ENCODE peak calls at places on chromosomes 3 and 15, in nine cellular contexts. V is epithelial cell of proximal tubule; H is ascending aorta; W is cardiac fibroblast; N is bronchial epithelial cell; Y is NB4; D is CD4-positive, CD25-positive, alpha-beta regulatory T cell; C is neuronal stem cell; K is skeletal muscle cell. R is an unnamed sample.

GRCh38 chr3:22923686-22924085 is 279.4 kb upstream of the UBE2E2 start:
- DNase-seq in H (no peak), D (no peak), V (no peak), C (no peak), W (peak), Y (no peak), K (no peak), N (no peak), R (no peak)

GRCh38 chr3:94374439-94375161 is 311.7 kb downstream of the NSUN3 start:
- DNase-seq in N (no peak), V (no peak), K (no peak), C (no peak), W (no peak), H (no peak), Y (no peak), D (no peak), R (no peak)

GRCh38 chr15:60005352-60006202 is 1.5 kb downstream of the FOXB1 start:
- DNase-seq in W (no peak), V (no peak), H (no peak), Y (no peak), N (no peak), K (no peak), D (peak), C (no peak), R (no peak)

GRCh38 chr3:158725348-158725966 is 6.8 kb downstream of the RARRES1 start:
- DNase-seq in K (peak), C (no peak), V (peak), Y (no peak), H (no peak), W (peak), D (no peak), N (peak), R (peak)

GRCh38 chr15:99322643-99323405 is 71.5 kb downstream of the LRRC28 start:
- DNase-seq in V (no peak), H (no peak), W (peak), C (no peak), K (no peak), D (no peak), Y (no peak), N (peak), R (no peak)

GRCh38 chr15:85494035-85494793 is 113.8 kb downstream of the AKAP13 start:
- DNase-seq in D (no peak), W (peak), Y (no peak), C (no peak), N (peak), K (peak), H (no peak), V (peak), R (peak)

GRCh38 chr15:43463542-43463941 is 29.4 kb downstream of the TP53BP1 start:
- DNase-seq in H (no peak), D (no peak), W (peak), K (no peak), V (no peak), Y (peak), N (no peak), C (no peak), R (no peak)

GRCh38 chr3:81909756-81910155 is 148.3 kb upstream of the GBE1 start:
- DNase-seq in D (no peak), C (no peak), Y (no peak), K (no peak), W (no peak), H (no peak), N (no peak), V (no peak), R (no peak)

GRCh38 chr3:161150001-161150525 is 44.9 kb upstream of the B3GALNT1 start:
- DNase-seq in C (no peak), K (no peak), D (no peak), N (no peak), H (no peak), V (no peak), W (peak), Y (no peak), R (no peak)

GRCh38 chr15:31401282-31401681 is 74.6 kb downstream of the KLF13 start:
- DNase-seq in N (no peak), K (no peak), C (no peak), H (no peak), W (no peak), V (no peak), D (no peak), Y (no peak), R (no peak)

GRCh38 chr3:39668420-39668819 is 141.0 kb upstream of the MYRIP start:
- DNase-seq in Y (peak), C (peak), K (peak), N (peak), W (peak), D (peak), V (peak), H (no peak), R (peak)

GRCh38 chr3:51988286-51989146 is 5.2 kb downstream of the ACY1 start:
- DNase-seq in V (no peak), N (no peak), C (no peak), H (no peak), D (no peak), K (no peak), Y (no peak), W (no peak), R (no peak)

GRCh38 chr3:104763007-104763406 is 603.7 kb upstream of the ALCAM start:
- DNase-seq in H (no peak), N (no peak), V (peak), C (peak), Y (no peak), K (no peak), W (peak), D (no peak), R (peak)

GRCh38 chr15:29997499-29997898 is 85.3 kb upstream of the GOLGA8J start:
- DNase-seq in W (no peak), Y (no peak), N (no peak), H (no peak), D (no peak), K (no peak), C (no peak), V (no peak), R (no peak)

GRCh38 chr3:12996181-12996506 is 77.1 kb downstream of the IQSEC1 start:
- DNase-seq in C (no peak), N (no peak), W (no peak), Y (no peak), V (no peak), H (no peak), K (no peak), D (no peak), R (no peak)

GRCh38 chr3:79067734-79068133 is 700.1 kb downstream of the ROBO1 start:
- DNase-seq in N (no peak), V (no peak), K (no peak), W (no peak), C (no peak), H (no peak), Y (no peak), D (no peak), R (no peak)

GRCh38 chr15:72342385-72342784 is 22.4 kb upstream of the CELF6 start:
- DNase-seq in Y (peak), H (no peak), K (no peak), D (peak), V (no peak), W (peak), C (no peak), N (peak), R (no peak)

GRCh38 chr3:86733257-86733656 is 257.7 kb downstream of the VGLL3 start:
- DNase-seq in V (no peak), Y (no peak), W (no peak), N (no peak), K (no peak), D (no peak), C (no peak), H (no peak), R (no peak)

GRCh38 chr3:195580733-195581443 is 2.9 kb downstream of the APOD start:
- DNase-seq in W (peak), C (no peak), D (no peak), Y (no peak), K (peak), N (peak), H (no peak), V (no peak), R (peak)

GRCh38 chr15:39907216-39907615 is 12.8 kb downstream of the GPR176 start:
- DNase-seq in W (no peak), K (no peak), H (no peak), Y (no peak), C (no peak), N (no peak), V (no peak), D (no peak), R (no peak)

GRCh38 chr3:38843898-38844297 is 27.9 kb upstream of the SCN10A start:
- DNase-seq in Y (peak), W (peak), D (peak), V (no peak), H (no peak), K (no peak), N (peak), C (peak), R (no peak)

GRCh38 chr3:11244131-11244677 is 28.0 kb upstream of the ATG7 start:
- DNase-seq in C (no peak), N (peak), D (no peak), V (no peak), Y (no peak), H (no peak), W (peak), K (no peak), R (no peak)

GRCh38 chr15:42553549-42553948 is 4.9 kb downstream of the HAUS2 start:
- DNase-seq in W (no peak), D (no peak), H (no peak), C (no peak), N (no peak), Y (no peak), V (no peak), K (no peak), R (no peak)

GRCh38 chr3:52781741-52782140 is 4.3 kb downstream of the ITIH1 start:
- DNase-seq in D (no peak), W (no peak), V (no peak), N (no peak), C (no peak), H (no peak), Y (no peak), K (no peak), R (no peak)

GRCh38 chr3:42080452-42080872 is 10.7 kb upstream of the TRAK1 start:
- DNase-seq in Y (peak), K (no peak), H (no peak), N (peak), D (peak), W (peak), C (no peak), V (no peak), R (no peak)

GRCh38 chr3:44939581-44940036 is 36.4 kb downstream of the ZDHHC3 start:
- DNase-seq in H (no peak), W (peak), K (no peak), C (no peak), D (no peak), Y (no peak), N (no peak), V (no peak), R (no peak)

GRCh38 chr15:60584355-60585023 is 105.5 kb upstream of the ICE2 start:
- DNase-seq in C (no peak), W (peak), N (peak), D (peak), Y (no peak), H (no peak), K (no peak), V (no peak), R (no peak)

GRCh38 chr15:64349375-64349774 is 6.6 kb downstream of the CSNK1G1 start:
- DNase-seq in H (no peak), Y (no peak), D (no peak), C (no peak), W (no peak), N (no peak), V (no peak), K (no peak), R (no peak)

GRCh38 chr3:45140392-45140791 is 5.8 kb downstream of the CDCP1 start:
- DNase-seq in V (no peak), W (peak), C (no peak), K (no peak), Y (no peak), H (peak), N (peak), D (no peak), R (no peak)

GRCh38 chr15:64905119-64905831 is 6.4 kb upstream of the ANKDD1A start:
- DNase-seq in K (no peak), W (peak), H (no peak), C (peak), D (peak), N (peak), Y (peak), V (no peak), R (no peak)

GRCh38 chr15:64507293-64507802 is 47.0 kb downstream of the ZNF609 start:
- DNase-seq in V (peak), W (peak), H (peak), D (peak), N (peak), Y (peak), C (no peak), K (peak), R (peak)

GRCh38 chr3:171028779-171029232 is 2.3 kb upstream of the SLC2A2 start:
- DNase-seq in K (peak), N (peak), W (peak), C (no peak), D (no peak), H (no peak), V (peak), Y (no peak), R (peak)
- H3K4me3 ChIP-seq in K (peak), N (peak), W (peak), C (peak), D (no peak), H (peak), V (peak), Y (no peak), R (peak)

GRCh38 chr15:100337422-100338044 is 4.2 kb downstream of the ADAMTS17 start:
- DNase-seq in D (no peak), C (no peak), K (no peak), W (no peak), V (no peak), H (no peak), N (no peak), Y (no peak), R (no peak)

GRCh38 chr15:100338247-100338646 is 3.5 kb downstream of the ADAMTS17 start:
- DNase-seq in D (no peak), Y (no peak), N (no peak), K (no peak), C (no peak), W (no peak), H (no peak), V (no peak), R (no peak)

GRCh38 chr15:100340721-100341661 is 784 bp downstream of the ADAMTS17 start:
- DNase-seq in K (no peak), N (no peak), Y (no peak), H (no peak), C (no peak), W (no peak), D (peak), V (no peak), R (no peak)

GRCh38 chr15:100339999-100340398 is 1.8 kb downstream of the ADAMTS17 start:
- DNase-seq in Y (no peak), H (no peak), D (no peak), K (no peak), N (no peak), C (no peak), V (no peak), W (no peak), R (no peak)

DNA sequence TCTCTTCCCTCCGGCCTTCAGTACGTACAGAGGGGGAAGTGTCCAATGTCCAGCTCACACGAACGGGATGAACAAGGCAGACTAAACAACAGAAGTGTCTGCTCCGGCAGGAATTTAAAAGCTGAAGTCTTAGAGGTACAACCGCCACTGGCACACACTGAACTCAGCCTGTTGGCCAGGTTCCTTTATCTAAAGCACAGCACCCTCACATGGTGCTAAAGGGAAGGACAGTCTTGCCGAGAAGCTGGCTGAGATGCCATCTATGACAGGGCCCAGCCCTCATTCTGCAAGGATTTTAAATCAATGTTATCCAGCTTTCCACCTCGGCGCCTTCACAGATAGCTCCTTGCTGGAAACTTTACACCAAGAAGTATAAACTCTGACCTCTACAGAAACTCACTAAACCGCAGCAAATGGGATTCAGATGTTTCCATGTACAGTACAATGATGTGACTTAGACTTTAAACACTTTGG is 2.8 kb downstream of the ADAMTS17 start:
- DNase-seq in D (peak), V (no peak), C (peak), N (peak), W (peak), Y (peak), H (no peak), K (no peak), R (no peak)
- H3K4me3 ChIP-seq in D (no peak), V (no peak), C (no peak), N (no peak), W (no peak), Y (no peak), H (peak), K (no peak), R (no peak)

DNA sequence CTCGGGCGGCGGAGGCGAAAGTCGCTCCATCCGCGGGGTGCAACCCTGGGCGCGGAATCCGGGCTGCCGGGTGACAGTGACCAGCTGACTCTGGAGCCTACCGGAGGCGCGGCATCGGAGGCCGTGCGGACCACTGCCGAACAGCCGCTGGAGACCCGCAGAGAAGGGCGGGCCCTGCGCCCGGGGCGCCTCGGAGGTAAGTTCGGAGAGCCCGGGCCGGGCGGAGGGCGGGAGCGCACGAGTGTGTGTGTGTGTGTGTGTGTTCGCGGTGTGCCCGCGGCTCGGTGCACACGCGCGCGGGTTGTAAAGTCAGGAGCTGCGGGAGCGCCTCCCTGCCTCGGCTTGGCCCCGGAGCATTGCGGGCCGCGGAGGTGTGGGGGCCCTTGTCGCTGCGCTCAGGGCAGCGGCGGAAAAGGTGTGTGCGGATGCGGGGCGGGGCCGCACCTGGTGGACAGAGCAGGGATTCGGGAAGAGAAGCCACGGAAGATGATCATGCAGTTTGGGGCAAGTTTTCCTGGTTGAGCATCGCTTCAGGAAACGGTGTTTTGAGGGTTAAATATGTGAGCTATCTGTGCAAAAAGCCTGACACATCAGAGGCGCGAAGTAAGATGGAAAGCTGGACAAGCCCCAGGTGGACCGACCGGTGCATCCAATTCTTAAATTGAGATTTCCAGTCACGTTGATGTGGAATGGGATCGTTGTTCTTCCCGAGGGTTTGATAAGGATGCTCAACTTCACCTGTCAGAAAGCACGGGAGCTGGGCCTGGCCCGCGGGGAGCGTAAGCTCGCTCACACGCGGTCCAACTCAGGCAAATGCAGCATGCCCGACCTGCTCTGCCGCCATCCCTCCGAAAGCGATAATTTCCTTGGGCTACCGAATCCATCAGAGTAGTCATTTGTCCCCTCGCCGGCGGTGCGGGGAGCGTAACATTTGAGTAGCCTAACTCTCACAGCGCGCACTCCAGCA is 492 bp downstream of the MINAR1 start:
- DNase-seq in W (no peak), D (peak), H (no peak), C (no peak), N (no peak), Y (no peak), K (no peak), V (no peak), R (no peak)
- H3K4me3 ChIP-seq in W (peak), D (no peak), H (peak), C (peak), N (peak), Y (no peak), K (peak), V (peak), R (peak)

GRCh38 chr3:112424394-112424793 is 74.9 kb downstream of the BTLA start:
- DNase-seq in K (no peak), N (no peak), D (no peak), V (no peak), H (no peak), C (no peak), Y (no peak), W (no peak), R (no peak)
- H3K4me3 ChIP-seq in K (no peak), N (no peak), D (no peak), V (no peak), H (no peak), C (no peak), Y (no peak), W (no peak), R (no peak)

DNA sequence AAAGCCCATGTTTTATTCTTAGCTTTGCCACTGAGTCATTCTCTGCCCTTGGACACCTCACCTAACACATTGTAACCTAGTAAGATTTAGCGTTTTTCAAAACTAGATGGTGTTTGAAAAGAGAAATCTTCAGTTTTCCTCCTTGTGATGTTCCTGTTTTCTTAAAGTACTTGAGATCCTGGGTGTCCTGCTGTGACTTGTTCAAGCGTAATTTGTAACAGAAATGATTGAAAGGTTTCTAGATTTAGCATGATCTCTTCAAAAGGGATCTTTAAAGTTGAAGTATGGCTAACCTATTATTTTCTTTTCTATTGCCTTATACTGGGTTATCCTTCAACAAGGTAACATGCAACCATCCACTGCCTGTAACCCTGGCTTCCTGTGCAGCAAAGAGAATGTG is 32.6 kb upstream of the SPATA16 start:
- DNase-seq in W (no peak), Y (no peak), N (no peak), D (no peak), V (no peak), K (no peak), C (no peak), H (no peak), R (no peak)
- H3K4me3 ChIP-seq in W (no peak), Y (no peak), N (no peak), D (no peak), V (no peak), K (no peak), C (no peak), H (no peak), R (no peak)

GRCh38 chr15:94412979-94413741 is 181.8 kb downstream of the MCTP2 start:
- DNase-seq in H (no peak), V (peak), N (peak), W (peak), D (peak), K (no peak), C (peak), Y (peak), R (no peak)
- H3K4me3 ChIP-seq in H (no peak), V (no peak), N (no peak), W (no peak), D (no peak), K (no peak), C (no peak), Y (no peak), R (no peak)

GRCh38 chr3:115683305-115683704 is 60.0 kb downstream of the GAP43 start:
- DNase-seq in W (no peak), K (no peak), C (no peak), H (no peak), D (no peak), V (no peak), Y (no peak), N (no peak), R (no peak)
- H3K4me3 ChIP-seq in W (no peak), K (no peak), C (no peak), H (no peak), D (no peak), V (no peak), Y (no peak), N (no peak), R (no peak)

R was measured in AG04449.